ENCODE peak calls at places on chromosomes 13 and 19, in five cellular contexts. O is CD8-positive, alpha-beta memory T cell; M is fibroblast of the conjunctiva; F is stimulated activated CD4-positive, alpha-beta T cell treated with anti-CD3 and anti-CD28 coated beads, Interleukin-15, amount 100 ng/mL, for 24 hours; L is NCI-H2171 treated with DMSO at 0.1 percent for 48 hours. J is an unnamed sample.

GRCh38 chr13:48580185-48580803 is 47.4 kb upstream of the RCBTB2 start:
- DNase-seq in O (peak), M (peak), F (peak), L (peak), J (peak)

GRCh38 chr13:98147521-98147920 is 4.6 kb downstream of the FARP1 start:
- DNase-seq in O (no peak), M (no peak), F (no peak), L (no peak), J (no peak)

GRCh38 chr19:1066748-1067340 is at the start of gene ARHGAP45:
- DNase-seq in O (peak), M (no peak), F (peak), L (no peak), J (peak)

GRCh38 chr19:42191855-42192254 is 25.6 kb downstream of the DEDD2 start:
- DNase-seq in O (no peak), M (peak), F (peak), L (no peak), J (peak)

GRCh38 chr19:461664-462551 is 1.1 kb upstream of the SHC2 start:
- DNase-seq in O (no peak), M (no peak), F (peak), L (peak), J (peak)

GRCh38 chr19:48145596-48146254 is 24.4 kb downstream of the LIG1 start:
- DNase-seq in O (no peak), M (no peak), F (no peak), L (no peak), J (no peak)

GRCh38 chr13:23731709-23732108 is 157.5 kb downstream of the MIPEP start:
- DNase-seq in O (no peak), M (no peak), F (no peak), L (no peak), J (no peak)

GRCh38 chr13:48222358-48223015 is 10.5 kb upstream of the ITM2B start:
- DNase-seq in O (no peak), M (no peak), F (no peak), L (no peak), J (no peak)

GRCh38 chr13:109272595-109273325 is 513.6 kb downstream of the IRS2 start:
- DNase-seq in O (no peak), M (no peak), F (no peak), L (no peak), J (no peak)

GRCh38 chr19:10565028-10565566 is 713 bp downstream of the KRI1 start:
- DNase-seq in O (peak), M (no peak), F (peak), L (peak), J (peak)

GRCh38 chr13:98939552-98940306 is 38.1 kb downstream of the DOCK9 start:
- DNase-seq in O (no peak), M (peak), F (no peak), L (no peak), J (no peak)

GRCh38 chr13:77084755-77085154 is 57.8 kb upstream of the FBXL3 start:
- DNase-seq in O (no peak), M (no peak), F (no peak), L (no peak), J (no peak)

GRCh38 chr13:23443110-23443509 is 9.6 kb upstream of the SACS start:
- DNase-seq in O (no peak), M (no peak), F (no peak), L (no peak), J (no peak)

GRCh38 chr19:4267101-4267900 is 11.8 kb upstream of the SHD start:
- DNase-seq in O (peak), M (peak), F (peak), L (peak), J (peak)

GRCh38 chr19:33818426-33818825 is 21.8 kb downstream of the KCTD15 start:
- DNase-seq in O (no peak), M (no peak), F (no peak), L (no peak), J (no peak)

GRCh38 chr13:19601749-19602725 is 31.4 kb upstream of the MPHOSPH8 start:
- DNase-seq in O (peak), M (no peak), F (peak), L (peak), J (peak)

GRCh38 chr19:1961545-1961878 is 20.5 kb downstream of the CSNK1G2 start:
- DNase-seq in O (no peak), M (no peak), F (no peak), L (no peak), J (no peak)

GRCh38 chr19:30881986-30882385 is 467.2 kb downstream of the TSHZ3 start:
- DNase-seq in O (no peak), M (no peak), F (no peak), L (no peak), J (no peak)

J was measured in stimulated activated naive CD8-positive, alpha-beta T cell treated with anti-CD3 and anti-CD28 coated beads, Interleukin-15, Interleukin-2, amounts not matched to agents 100 U/mL and 50 U/mL, for 24 hours.